ENCODE peak calls at places on chromosomes 1 and 21, in six cellular contexts. E is GM12878, U is K562, V is GM12891, N is HepG2, Q is H1. T is an unnamed sample.

GRCh38 chr1:205580140-205580922 is 51.5 kb downstream of the ELK4 start:
- DNase-seq in E (no peak), U (no peak), V (no peak), N (no peak), Q (no peak), T (no peak)

GRCh38 chr1:36342426-36343185 is 19.2 kb upstream of the EVA1B start:
- DNase-seq in E (no peak), U (peak), V (peak), N (no peak), Q (peak), T (no peak)

GRCh38 chr1:160070243-160071163 is 543 bp upstream of the KCNJ10 start:
- DNase-seq in E (no peak), U (peak), V (peak), N (peak), Q (peak), T (peak)

GRCh38 chr1:94969137-94969536 is 42.2 kb upstream of the CNN3 start:
- DNase-seq in E (no peak), U (no peak), V (no peak), N (no peak), Q (no peak), T (no peak)

GRCh38 chr1:66739401-66740157 is 12.7 kb upstream of the DYNLT5 start:
- DNase-seq in E (no peak), U (no peak), V (no peak), N (no peak), Q (no peak), T (no peak)

GRCh38 chr1:245085508-245086095 is 69.2 kb upstream of the KIF26B start:
- DNase-seq in E (peak), U (no peak), V (no peak), N (peak), Q (no peak), T (no peak)

GRCh38 chr1:49556676-49557234 is 467.0 kb downstream of the AGBL4 start:
- DNase-seq in E (no peak), U (no peak), V (no peak), N (no peak), Q (no peak), T (no peak)

GRCh38 chr1:219716611-219717114 is 103.8 kb upstream of the ZC3H11B start:
- DNase-seq in E (no peak), U (no peak), V (no peak), N (no peak), Q (no peak), T (no peak)

GRCh38 chr1:85495556-85495955 is 30.6 kb upstream of the DDAH1 start:
- DNase-seq in E (no peak), U (no peak), V (no peak), N (no peak), Q (no peak), T (no peak)

GRCh38 chr1:109481646-109482045 is 2.1 kb upstream of the ATXN7L2 start:
- DNase-seq in E (no peak), U (no peak), V (no peak), N (no peak), Q (no peak), T (no peak)

GRCh38 chr1:53736290-53736689 is 2.7 kb downstream of the GLIS1 start:
- DNase-seq in E (no peak), U (no peak), V (no peak), N (no peak), Q (no peak), T (no peak)

GRCh38 chr1:53693773-53694717 is 44.9 kb downstream of the GLIS1 start:
- DNase-seq in E (no peak), U (no peak), V (no peak), N (no peak), Q (no peak), T (no peak)

GRCh38 chr1:6928106-6928885 is 143.0 kb downstream of the CAMTA1 start:
- DNase-seq in E (no peak), U (no peak), V (no peak), N (no peak), Q (no peak), T (no peak)

GRCh38 chr1:201295861-201296260 is 12.6 kb downstream of the PKP1 start:
- DNase-seq in E (no peak), U (no peak), V (no peak), N (no peak), Q (no peak), T (no peak)

GRCh38 chr1:16122916-16123315 is 33.0 kb downstream of the EPHA2 start:
- DNase-seq in E (peak), U (no peak), V (peak), N (no peak), Q (no peak), T (no peak)

GRCh38 chr1:15220024-15220392 is 27.0 kb upstream of the FHAD1 start:
- DNase-seq in E (no peak), U (no peak), V (no peak), N (no peak), Q (no peak), T (no peak)

GRCh38 chr1:180150982-180151381 is 3.7 kb upstream of the QSOX1 start:
- DNase-seq in E (no peak), U (no peak), V (no peak), N (no peak), Q (no peak), T (no peak)

GRCh38 chr1:22922640-22923039 is 50.0 kb downstream of the LACTBL1 start:
- DNase-seq in E (no peak), U (no peak), V (no peak), N (no peak), Q (no peak), T (no peak)

GRCh38 chr21:33567914-33568313 is 20.6 kb downstream of the DONSON start:
- DNase-seq in E (no peak), U (no peak), V (no peak), N (no peak), Q (no peak), T (no peak)

GRCh38 chr1:51962486-51963356 is 27.8 kb downstream of the RAB3B start:
- DNase-seq in E (peak), U (no peak), V (no peak), N (no peak), Q (no peak), T (no peak)

GRCh38 chr1:44830900-44831304 is 12.2 kb downstream of the PTCH2 start:
- DNase-seq in E (no peak), U (peak), V (no peak), N (no peak), Q (no peak), T (no peak)
- TF ChIP-seq POLR2A in E (no peak), U (no peak), V (no peak), N (no peak), Q (no peak), T (no peak)

DNA sequence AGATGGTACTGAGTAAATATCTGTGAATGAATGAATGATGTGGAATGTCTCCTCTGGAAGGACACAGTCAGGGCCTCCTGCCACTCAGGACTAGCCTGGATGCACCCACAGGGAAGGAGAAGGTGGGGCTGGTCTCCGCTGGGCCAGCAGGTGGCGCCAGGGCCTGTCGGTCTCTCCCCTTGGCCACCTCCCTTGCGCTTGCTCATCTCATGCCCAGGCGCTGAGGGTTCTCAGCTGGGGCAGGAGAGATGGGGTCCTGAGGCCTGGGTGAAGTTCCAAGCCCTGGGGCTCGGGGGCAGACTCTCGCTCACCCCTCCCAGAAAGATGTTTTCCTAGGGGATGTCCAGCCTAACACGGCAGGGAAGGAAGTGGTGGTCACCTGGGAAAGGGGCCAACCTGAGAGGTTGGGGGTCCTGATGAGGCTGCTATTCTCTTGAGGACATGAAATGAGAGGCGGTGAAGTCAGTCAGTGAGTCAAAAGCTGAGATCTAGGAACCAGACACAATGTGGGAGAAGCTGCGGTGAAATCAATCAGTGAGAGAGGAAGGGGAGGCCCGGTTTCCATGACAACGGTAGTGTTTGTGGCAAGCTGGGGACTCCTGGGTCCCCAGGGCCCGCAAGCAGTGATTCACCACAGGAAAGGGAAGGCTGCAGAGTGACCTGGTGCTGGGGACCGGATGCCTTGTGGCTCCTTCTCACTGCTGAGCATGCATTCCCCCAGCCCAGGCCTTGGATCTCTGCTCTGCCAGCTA is 14.6 kb upstream of the MEX3A start:
- DNase-seq in E (peak), U (peak), V (peak), N (peak), Q (peak), T (peak)
- TF ChIP-seq TAF1 in E (no peak), U (no peak), V (no peak), N (no peak), Q (no peak), T (no peak)

GRCh38 chr1:233240839-233241682 is 54.5 kb downstream of the PCNX2 start:
- DNase-seq in E (no peak), U (peak), V (peak), N (peak), Q (no peak), T (no peak)
- TF ChIP-seq POLR2A in E (no peak), U (no peak), V (no peak), N (no peak), Q (no peak), T (no peak)

DNA sequence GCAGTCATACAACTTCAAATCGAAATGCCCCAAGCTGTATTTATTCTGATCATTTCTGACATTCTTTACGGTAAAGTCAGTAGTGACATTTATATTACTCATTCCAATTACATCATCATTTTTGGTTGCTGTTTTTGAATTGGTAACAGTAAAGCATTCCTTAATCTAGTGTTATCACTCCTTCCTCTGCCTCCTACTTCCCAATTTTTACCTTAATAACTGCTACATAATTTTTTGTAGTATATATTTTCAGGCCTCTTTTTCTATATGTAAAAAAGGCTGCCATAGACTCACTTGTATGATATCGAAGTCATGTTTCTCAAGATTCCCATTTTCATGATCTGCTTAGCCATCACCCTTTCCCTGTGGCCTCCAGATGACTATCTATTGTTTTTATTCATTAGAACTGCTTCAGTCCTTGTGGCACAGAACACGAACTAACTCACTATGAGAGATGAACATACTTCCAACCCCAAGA is 167.2 kb downstream of the RUNX1 start:
- DNase-seq in E (no peak), U (no peak), V (no peak), N (no peak), Q (no peak), T (no peak)
- TF ChIP-seq TAF1 in E (no peak), U (no peak), V (no peak), N (no peak), Q (no peak), T (no peak)

DNA sequence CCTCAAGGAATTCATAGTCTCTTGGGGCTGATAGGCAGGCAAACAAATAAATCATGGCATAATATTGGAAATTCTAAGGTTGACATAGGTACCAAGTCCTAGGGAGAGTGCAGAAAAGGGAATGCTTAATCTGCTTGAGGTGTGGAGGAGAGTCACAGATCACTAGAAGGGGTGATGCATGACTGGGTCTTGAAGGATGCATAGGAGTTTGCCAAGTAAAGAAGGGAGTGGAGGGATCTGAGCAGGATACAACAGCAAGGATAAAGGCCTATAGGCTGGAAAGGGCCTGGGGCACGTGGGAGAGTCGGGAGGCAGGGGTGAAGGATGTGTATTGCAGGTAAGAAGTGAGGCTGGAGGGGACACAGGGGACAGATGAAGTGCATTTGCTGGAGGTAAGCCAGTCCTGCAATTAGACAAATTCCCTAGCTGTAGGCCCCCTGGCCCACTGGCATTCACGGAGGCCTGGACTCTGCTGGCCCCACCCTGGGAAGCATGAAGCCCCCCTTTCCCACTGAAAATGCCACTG is 15.9 kb downstream of the IGSF21 start:
- DNase-seq in E (no peak), U (no peak), V (no peak), N (no peak), Q (no peak), T (no peak)
- TF ChIP-seq POLR2A in E (no peak), U (no peak), V (no peak), N (no peak), Q (no peak), T (no peak)

DNA sequence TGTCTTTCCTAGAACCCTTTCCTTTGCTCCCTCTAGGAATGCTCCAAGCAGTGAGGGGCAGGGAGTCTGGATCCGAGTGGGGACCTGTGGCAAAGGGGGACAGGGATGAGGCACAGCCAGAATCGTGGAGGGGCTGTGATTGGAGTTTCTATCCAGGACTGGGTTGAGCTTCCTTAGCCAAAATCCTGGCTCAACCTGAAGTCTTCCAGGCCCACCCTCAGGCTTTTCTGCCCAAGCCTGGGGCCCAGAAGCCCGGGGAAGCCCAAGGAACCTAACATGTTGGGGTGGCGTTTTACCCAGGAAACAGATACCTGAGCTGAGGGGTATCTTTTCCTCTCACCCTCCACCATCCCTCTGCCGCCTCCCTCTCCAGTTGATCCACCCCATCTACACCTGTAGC is 5.4 kb downstream of the MYOG start:
- DNase-seq in E (no peak), U (no peak), V (no peak), N (no peak), Q (no peak), T (no peak)
- TF ChIP-seq TAF1 in E (no peak), U (no peak), V (no peak), N (no peak), Q (no peak), T (no peak)

GRCh38 chr1:39561321-39561720 is 15.3 kb downstream of the PABPC4 start:
- DNase-seq in E (no peak), U (no peak), V (no peak), N (no peak), Q (no peak), T (no peak)

GRCh38 chr1:39564941-39565340 is 11.6 kb downstream of the PABPC4 start:
- DNase-seq in E (no peak), U (no peak), V (no peak), N (no peak), Q (no peak), T (no peak)

GRCh38 chr1:39563669-39564068 is 12.9 kb downstream of the PABPC4 start:
- DNase-seq in E (no peak), U (no peak), V (no peak), N (no peak), Q (no peak), T (no peak)

GRCh38 chr1:39564340-39564739 is 12.2 kb downstream of the PABPC4 start:
- DNase-seq in E (no peak), U (no peak), V (no peak), N (no peak), Q (no peak), T (no peak)

GRCh38 chr1:39562886-39563285 is 13.7 kb downstream of the PABPC4 start:
- DNase-seq in E (no peak), U (no peak), V (no peak), N (no peak), Q (no peak), T (no peak)
- TF ChIP-seq POLR2A in E (no peak), U (no peak), V (no peak), N (no peak), Q (no peak), T (no peak)

DNA sequence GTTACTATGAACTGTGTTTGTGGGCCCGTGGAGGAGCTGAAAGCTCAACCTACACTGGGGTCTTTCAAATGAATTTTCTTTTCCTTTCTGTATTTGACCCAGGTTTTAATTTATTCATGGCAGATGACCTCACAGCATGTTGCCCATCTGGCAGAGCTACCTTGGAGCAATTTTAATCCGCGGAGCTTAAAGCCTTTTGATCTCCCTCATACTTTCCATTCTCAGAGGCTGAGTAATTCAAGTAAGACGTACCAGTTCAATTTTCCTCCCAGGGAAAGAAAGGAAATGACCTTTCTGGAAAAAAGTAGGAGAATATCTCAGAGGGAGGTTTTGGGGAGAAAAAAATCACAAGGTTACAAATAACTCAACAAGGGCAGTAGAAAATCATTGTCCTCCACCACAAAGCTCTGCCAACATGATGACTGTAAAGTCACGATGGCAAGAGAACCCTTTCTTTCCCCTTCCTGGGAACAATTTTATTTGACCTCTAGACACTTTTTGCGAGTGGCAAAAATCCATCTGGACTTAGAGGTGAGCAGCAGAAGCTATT is 21.6 kb upstream of the PCP4 start:
- DNase-seq in E (no peak), U (no peak), V (no peak), N (no peak), Q (no peak), T (no peak)
- TF ChIP-seq TAF1 in E (no peak), U (no peak), V (no peak), N (no peak), Q (no peak), T (no peak)

T was measured in GM12892.